ENCODE peak calls at places on chromosomes 13 and 19, in five cellular contexts. One of them, this sample, is unnamed.

GRCh38 chr13:63167699-63168337 is 1752.2 kb upstream of the PCDH20 start:
- DNase-seq in WERI-Rb-1: no peak
- DNase-seq in HuH-7.5: no peak
- DNase-seq in Right ventricle myocardium superior: no peak
- DNase-seq in cardiac fibroblast: no peak
- DNase-seq in this sample: no peak

GRCh38 chr13:32881074-32881791 is 135.0 kb upstream of the KL start:
- DNase-seq in WERI-Rb-1: no peak
- DNase-seq in HuH-7.5: no peak
- DNase-seq in Right ventricle myocardium superior: no peak
- DNase-seq in cardiac fibroblast: peak
- DNase-seq in this sample: peak

GRCh38 chr13:61277877-61278276 is 137.8 kb downstream of the PCDH20 start:
- DNase-seq in WERI-Rb-1: no peak
- DNase-seq in HuH-7.5: no peak
- DNase-seq in Right ventricle myocardium superior: no peak
- DNase-seq in cardiac fibroblast: no peak
- DNase-seq in this sample: no peak

GRCh38 chr13:95221991-95222732 is 79.1 kb downstream of the ABCC4 start:
- DNase-seq in WERI-Rb-1: no peak
- DNase-seq in HuH-7.5: no peak
- DNase-seq in Right ventricle myocardium superior: no peak
- DNase-seq in cardiac fibroblast: no peak
- DNase-seq in this sample: no peak

GRCh38 chr13:101757446-101758039 is 305.1 kb downstream of the ITGBL1 start:
- DNase-seq in WERI-Rb-1: no peak
- DNase-seq in HuH-7.5: no peak
- DNase-seq in Right ventricle myocardium superior: no peak
- DNase-seq in cardiac fibroblast: peak
- DNase-seq in this sample: peak

GRCh38 chr13:29503041-29503837 is 92.2 kb downstream of the SLC7A1 start:
- DNase-seq in WERI-Rb-1: no peak
- DNase-seq in HuH-7.5: peak
- DNase-seq in Right ventricle myocardium superior: no peak
- DNase-seq in cardiac fibroblast: no peak
- DNase-seq in this sample: no peak

GRCh38 chr13:36789061-36789460 is 30.0 kb upstream of the RFXAP start:
- DNase-seq in WERI-Rb-1: no peak
- DNase-seq in HuH-7.5: no peak
- DNase-seq in Right ventricle myocardium superior: no peak
- DNase-seq in cardiac fibroblast: no peak
- DNase-seq in this sample: peak

GRCh38 chr13:112968380-112968909 is 569 bp upstream of the MCF2L start:
- DNase-seq in WERI-Rb-1: no peak
- DNase-seq in HuH-7.5: no peak
- DNase-seq in Right ventricle myocardium superior: peak
- DNase-seq in cardiac fibroblast: no peak
- DNase-seq in this sample: peak

GRCh38 chr13:26021956-26022355 is 29.9 kb downstream of the SHISA2 start:
- DNase-seq in WERI-Rb-1: no peak
- DNase-seq in HuH-7.5: no peak
- DNase-seq in Right ventricle myocardium superior: no peak
- DNase-seq in cardiac fibroblast: no peak
- DNase-seq in this sample: no peak

GRCh38 chr13:29573190-29573589 is 22.3 kb downstream of the SLC7A1 start:
- DNase-seq in WERI-Rb-1: no peak
- DNase-seq in HuH-7.5: no peak
- DNase-seq in Right ventricle myocardium superior: no peak
- DNase-seq in cardiac fibroblast: peak
- DNase-seq in this sample: no peak

GRCh38 chr13:27171244-27171829 is at the start of gene USP12:
- DNase-seq in WERI-Rb-1: peak
- DNase-seq in HuH-7.5: peak
- DNase-seq in Right ventricle myocardium superior: no peak
- DNase-seq in cardiac fibroblast: peak
- DNase-seq in this sample: no peak

GRCh38 chr19:56266060-56266459 is 6.5 kb upstream of the EDDM13 start:
- DNase-seq in WERI-Rb-1: no peak
- DNase-seq in HuH-7.5: no peak
- DNase-seq in Right ventricle myocardium superior: no peak
- DNase-seq in cardiac fibroblast: no peak
- DNase-seq in this sample: no peak

GRCh38 chr19:17097593-17098126 is 22.1 kb downstream of the MYO9B start:
- DNase-seq in WERI-Rb-1: no peak
- DNase-seq in HuH-7.5: peak
- DNase-seq in Right ventricle myocardium superior: no peak
- DNase-seq in cardiac fibroblast: peak
- DNase-seq in this sample: peak

GRCh38 chr19:48506138-48506733 is 5.4 kb downstream of the LMTK3 start:
- DNase-seq in WERI-Rb-1: no peak
- DNase-seq in HuH-7.5: peak
- DNase-seq in Right ventricle myocardium superior: no peak
- DNase-seq in cardiac fibroblast: peak
- DNase-seq in this sample: peak

GRCh38 chr19:49114630-49115363 is 627 bp downstream of the LIN7B start:
- DNase-seq in WERI-Rb-1: peak
- DNase-seq in HuH-7.5: peak
- DNase-seq in Right ventricle myocardium superior: peak
- DNase-seq in cardiac fibroblast: peak
- DNase-seq in this sample: no peak

GRCh38 chr13:62512194-62513141 is 1096.8 kb upstream of the PCDH20 start:
- DNase-seq in WERI-Rb-1: peak
- DNase-seq in HuH-7.5: no peak
- DNase-seq in Right ventricle myocardium superior: peak
- DNase-seq in cardiac fibroblast: peak
- DNase-seq in this sample: peak

GRCh38 chr13:32734511-32734910 is 148.3 kb downstream of the PDS5B start:
- DNase-seq in WERI-Rb-1: no peak
- DNase-seq in HuH-7.5: no peak
- DNase-seq in Right ventricle myocardium superior: no peak
- DNase-seq in cardiac fibroblast: peak
- DNase-seq in this sample: no peak

GRCh38 chr13:71513414-71514063 is 353.5 kb downstream of the DACH1 start:
- DNase-seq in WERI-Rb-1: peak
- DNase-seq in HuH-7.5: no peak
- DNase-seq in Right ventricle myocardium superior: no peak
- DNase-seq in cardiac fibroblast: no peak
- DNase-seq in this sample: no peak

GRCh38 chr19:46697142-46697960 is 19.6 kb downstream of the PRKD2 start:
- DNase-seq in WERI-Rb-1: peak
- DNase-seq in HuH-7.5: no peak
- DNase-seq in Right ventricle myocardium superior: peak
- DNase-seq in cardiac fibroblast: peak
- DNase-seq in this sample: no peak

GRCh38 chr13:75402787-75403186 is 79.2 kb downstream of the TBC1D4 start:
- DNase-seq in WERI-Rb-1: no peak
- DNase-seq in HuH-7.5: no peak
- DNase-seq in Right ventricle myocardium superior: peak
- DNase-seq in cardiac fibroblast: no peak
- DNase-seq in this sample: no peak

GRCh38 chr19:8367327-8368001 is 3.5 kb downstream of the ANGPTL4 start:
- DNase-seq in WERI-Rb-1: peak
- DNase-seq in HuH-7.5: peak
- DNase-seq in Right ventricle myocardium superior: peak
- DNase-seq in cardiac fibroblast: peak
- DNase-seq in this sample: peak

GRCh38 chr13:31200636-31200970 is 828 bp downstream of the B3GLCT start:
- DNase-seq in WERI-Rb-1: peak
- DNase-seq in HuH-7.5: peak
- DNase-seq in Right ventricle myocardium superior: peak
- DNase-seq in cardiac fibroblast: no peak
- DNase-seq in this sample: no peak

GRCh38 chr13:110302986-110303385 is 4.0 kb downstream of the COL4A1 start:
- DNase-seq in WERI-Rb-1: no peak
- DNase-seq in HuH-7.5: no peak
- DNase-seq in Right ventricle myocardium superior: no peak
- DNase-seq in cardiac fibroblast: peak
- DNase-seq in this sample: no peak

GRCh38 chr19:44747739-44748425 is 626 bp upstream of the BCL3 start:
- DNase-seq in WERI-Rb-1: no peak
- DNase-seq in HuH-7.5: no peak
- DNase-seq in Right ventricle myocardium superior: peak
- DNase-seq in cardiac fibroblast: peak
- DNase-seq in this sample: peak

This sample was measured in H4.